ENCODE peak calls at places on chromosomes 6 and 20, in eight cellular contexts. J, X, V, Y, R, S, L and M are unnamed samples.

GRCh38 chr20:58078741-58079522 is 149.5 kb downstream of the ANKRD60 start:
- DNase-seq in Y (no peak), S (no peak), V (peak), X (no peak), J (no peak), R (no peak), L (no peak), M (no peak)

GRCh38 chr6:51260003-51260402 is 441.3 kb downstream of the TFAP2B start:
- DNase-seq in X (no peak), J (no peak), Y (no peak), S (no peak), V (no peak), L (no peak), R (no peak), M (no peak)

GRCh38 chr20:20480689-20481088 is 112.8 kb downstream of the INSM1 start:
- DNase-seq in S (no peak), Y (peak), R (no peak), V (no peak), X (no peak), J (no peak), L (peak), M (no peak)

GRCh38 chr6:4084444-4085328 is 5.7 kb upstream of the FAM217A start:
- DNase-seq in J (no peak), S (no peak), L (no peak), Y (no peak), X (no peak), V (no peak), R (no peak), M (peak)

GRCh38 chr6:27891300-27891913 is 20.8 kb downstream of the OR2B2 start:
- DNase-seq in R (no peak), J (no peak), X (no peak), Y (no peak), S (no peak), V (no peak), L (no peak), M (no peak)

GRCh38 chr6:47714802-47715201 is 16.4 kb downstream of the ADGRF4 start:
- DNase-seq in R (no peak), X (no peak), V (no peak), S (no peak), J (no peak), Y (no peak), L (no peak), M (no peak)

GRCh38 chr20:35661013-35661412 is 3.7 kb downstream of the CPNE1 start:
- DNase-seq in V (no peak), Y (no peak), X (no peak), J (no peak), L (peak), S (no peak), R (no peak), M (no peak)

GRCh38 chr6:118952683-118953082 is 17.7 kb upstream of the MCM9 start:
- DNase-seq in Y (no peak), R (no peak), X (no peak), J (no peak), L (no peak), V (no peak), S (no peak), M (no peak)

GRCh38 chr6:30127238-30128093 is 8.5 kb upstream of the TRIM40 start:
- DNase-seq in Y (no peak), R (no peak), S (peak), J (no peak), L (no peak), X (no peak), V (no peak), M (peak)

GRCh38 chr6:29834564-29835436 is 7.2 kb downstream of the HLA-G start:
- DNase-seq in V (no peak), X (peak), R (no peak), J (peak), Y (no peak), L (no peak), S (peak), M (peak)

GRCh38 chr20:43191946-43192847 is 2.5 kb upstream of the PTPRT start:
- DNase-seq in R (no peak), Y (peak), L (no peak), J (no peak), S (no peak), V (no peak), X (peak), M (peak)

GRCh38 chr6:15945593-15946159 is 183.2 kb upstream of the MYLIP start:
- DNase-seq in J (no peak), S (no peak), X (no peak), L (no peak), R (no peak), V (no peak), Y (peak), M (no peak)

GRCh38 chr6:170031096-170031471 is 259.8 kb downstream of the DLL1 start:
- DNase-seq in J (peak), Y (no peak), S (no peak), X (no peak), L (no peak), R (peak), V (peak), M (peak)

GRCh38 chr6:52749546-52750152 is 13.6 kb downstream of the GSTA2 start:
- DNase-seq in X (no peak), R (no peak), L (no peak), Y (no peak), S (no peak), J (no peak), V (no peak), M (no peak)

GRCh38 chr6:166488081-166488685 is 98.3 kb downstream of the RAMACL start:
- DNase-seq in X (peak), J (peak), R (peak), S (peak), V (peak), L (no peak), Y (no peak), M (no peak)

GRCh38 chr6:10528170-10528981 is 7.2 kb downstream of the GCNT2 start:
- DNase-seq in V (no peak), S (no peak), X (no peak), Y (peak), J (peak), R (no peak), L (no peak), M (peak)

GRCh38 chr6:35086636-35087360 is 54.3 kb downstream of the TCP11 start:
- DNase-seq in V (peak), X (no peak), Y (no peak), L (no peak), R (peak), S (no peak), J (no peak), M (no peak)

GRCh38 chr6:36039113-36039512 is 11.5 kb downstream of the MAPK14 start:
- DNase-seq in S (no peak), R (no peak), Y (peak), X (no peak), J (no peak), L (no peak), V (no peak), M (no peak)

GRCh38 chr6:2669067-2669710 is 81.5 kb downstream of the MYLK4 start:
- DNase-seq in X (no peak), R (no peak), S (no peak), L (no peak), J (no peak), Y (no peak), V (no peak), M (no peak)

GRCh38 chr6:139686308-139686707 is 311.9 kb upstream of the CITED2 start:
- DNase-seq in Y (no peak), J (no peak), L (no peak), V (no peak), R (peak), X (peak), S (no peak), M (no peak)

GRCh38 chr6:39530201-39530759 is 194.9 kb downstream of the KIF6 start:
- DNase-seq in Y (no peak), S (peak), V (no peak), L (no peak), R (no peak), X (peak), J (no peak), M (no peak)

GRCh38 chr6:26022166-26022510 is 59.5 kb downstream of the TRIM38 start:
- DNase-seq in J (no peak), Y (peak), V (peak), S (peak), X (peak), R (peak), L (peak), M (peak)

GRCh38 chr6:170554888-170555137 is 644 bp downstream of the TBP start:
- DNase-seq in S (no peak), V (no peak), Y (no peak), L (no peak), J (no peak), X (no peak), R (no peak), M (no peak)

GRCh38 chr20:18059603-18060002 is 1.9 kb upstream of the OVOL2 start:
- DNase-seq in Y (no peak), S (no peak), V (no peak), L (no peak), J (no peak), R (no peak), X (no peak), M (no peak)

GRCh38 chr6:7052441-7052936 is 55.3 kb upstream of the RREB1 start:
- DNase-seq in L (no peak), V (peak), J (peak), Y (no peak), S (peak), R (peak), X (peak), M (peak)

GRCh38 chr20:10501377-10501776 is 66.3 kb downstream of the SLX4IP start:
- DNase-seq in Y (no peak), R (peak), L (no peak), X (no peak), S (no peak), V (no peak), J (no peak), M (no peak)

GRCh38 chr6:6942826-6943225 is 164.9 kb upstream of the RREB1 start:
- DNase-seq in V (peak), R (peak), L (no peak), Y (no peak), S (peak), X (no peak), J (no peak), M (no peak)

GRCh38 chr20:53524589-53525311 is 68.9 kb downstream of the ZNF217 start:
- DNase-seq in J (no peak), X (no peak), S (no peak), V (no peak), L (no peak), R (no peak), Y (no peak), M (no peak)

GRCh38 chr20:39042279-39043150 is 80.4 kb downstream of the DHX35 start:
- DNase-seq in Y (no peak), J (no peak), S (no peak), V (no peak), R (no peak), L (no peak), X (no peak), M (no peak)

GRCh38 chr20:12698817-12699216 is 310.0 kb upstream of the SPTLC3 start:
- DNase-seq in S (no peak), J (no peak), X (no peak), V (no peak), R (no peak), Y (no peak), L (no peak), M (no peak)

GRCh38 chr20:16125810-16126209 is 447.4 kb downstream of the KIF16B start:
- DNase-seq in V (no peak), Y (no peak), S (peak), R (no peak), L (no peak), J (no peak), X (no peak), M (no peak)

DNA sequence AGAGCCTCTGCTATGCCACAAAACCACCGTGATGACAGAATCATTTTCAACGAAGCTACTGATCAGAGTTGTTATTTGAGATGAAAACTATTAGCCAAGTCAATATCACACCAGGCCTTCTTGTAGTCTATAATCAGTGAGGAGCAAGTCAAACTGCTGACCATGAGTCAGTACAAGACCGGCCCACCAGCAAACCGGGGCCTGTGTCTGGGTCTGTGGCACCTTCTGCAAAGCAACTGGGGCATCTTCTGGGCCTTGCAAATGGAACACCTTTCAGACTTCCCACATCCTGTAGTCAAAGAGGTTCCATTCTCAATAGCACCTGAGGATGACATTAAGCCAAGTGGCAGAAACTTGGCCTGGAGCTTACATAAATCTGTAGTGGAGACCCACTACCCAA is 38.5 kb downstream of the CPXM1 start:
- DNase-seq in X (no peak), L (no peak), J (no peak), R (no peak), S (no peak), V (no peak), Y (no peak), M (no peak)
- H3K27ac ChIP-seq in X (no peak), L (no peak), J (no peak), R (no peak), S (no peak), V (no peak), Y (no peak), M (no peak)

DNA sequence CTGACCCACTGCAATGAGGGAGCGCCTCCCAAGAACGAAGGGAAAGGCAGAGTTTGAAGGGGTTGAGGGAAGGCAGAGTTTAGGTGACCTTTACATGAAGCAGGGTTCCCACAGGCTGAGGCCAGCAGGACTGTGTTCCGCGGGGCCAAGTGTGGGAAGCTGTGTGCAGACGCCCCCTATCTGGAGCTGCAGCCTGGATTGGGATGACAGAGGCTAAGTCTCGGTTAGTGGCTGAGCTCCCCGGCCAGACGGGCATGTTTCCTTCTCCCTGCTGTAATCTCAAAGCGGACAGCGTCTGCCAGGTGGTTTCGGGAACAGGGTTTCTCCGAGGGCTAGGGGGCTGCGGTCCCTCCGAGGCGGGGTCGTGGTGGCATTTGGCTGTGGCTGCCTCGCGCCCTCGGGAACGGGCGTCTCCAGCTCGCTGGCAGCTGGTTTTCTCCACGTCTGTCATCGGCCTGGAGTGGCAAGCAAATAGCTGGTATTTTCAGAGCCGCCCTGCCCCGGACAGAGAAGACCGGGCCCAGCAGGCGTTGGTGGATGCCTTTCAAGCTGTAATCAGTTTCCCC is 702 bp upstream of the PYGB start:
- DNase-seq in X (peak), J (peak), L (peak), Y (peak), V (peak), S (peak), R (peak), M (peak)
- TF ChIP-seq POLR2A in X (no peak), J (no peak), L (no peak), Y (peak), V (no peak), S (no peak), R (no peak), M (peak)

GRCh38 chr20:44204832-44205215 is 5.7 kb downstream of the OSER1 start:
- DNase-seq in R (no peak), Y (no peak), J (no peak), S (no peak), X (no peak), V (no peak), L (no peak), M (no peak)
- H3K27ac ChIP-seq in R (peak), Y (peak), J (peak), S (no peak), X (peak), V (peak), L (peak), M (no peak)

GRCh38 chr6:161214722-161215121 is 59.1 kb downstream of the AGPAT4 start:
- DNase-seq in R (no peak), S (no peak), J (no peak), X (no peak), L (no peak), V (no peak), Y (no peak), M (no peak)

GRCh38 chr6:161216616-161217205 is 57.1 kb downstream of the AGPAT4 start:
- DNase-seq in J (no peak), X (no peak), R (no peak), Y (no peak), S (no peak), V (no peak), L (no peak), M (no peak)

GRCh38 chr6:161215876-161216615 is 57.8 kb downstream of the AGPAT4 start:
- DNase-seq in R (no peak), V (no peak), J (no peak), Y (no peak), S (peak), L (no peak), X (no peak), M (no peak)

GRCh38 chr6:161212902-161213301 is 61.0 kb downstream of the AGPAT4 start:
- DNase-seq in Y (no peak), R (no peak), V (no peak), J (no peak), L (no peak), X (no peak), S (peak), M (no peak)

GRCh38 chr6:161215193-161215592 is 58.7 kb downstream of the AGPAT4 start:
- DNase-seq in V (no peak), L (no peak), Y (no peak), J (no peak), X (no peak), R (no peak), S (no peak), M (no peak)
- TF ChIP-seq POLR2A in V (no peak), L (no peak), Y (no peak), J (no peak), X (no peak), R (no peak), S (no peak), M (no peak)

GRCh38 chr6:138206862-138207261 is 11.4 kb downstream of the PBOV1 start:
- DNase-seq in Y (no peak), S (no peak), J (no peak), X (no peak), V (no peak), R (no peak), L (no peak), M (no peak)

GRCh38 chr6:138215071-138215470 is 3.2 kb downstream of the PBOV1 start:
- DNase-seq in S (no peak), J (no peak), Y (no peak), L (no peak), X (no peak), V (no peak), R (no peak), M (no peak)

GRCh38 chr6:138211048-138211581 is 7.2 kb downstream of the PBOV1 start:
- DNase-seq in Y (peak), S (no peak), L (no peak), J (no peak), V (no peak), X (no peak), R (no peak), M (no peak)

DNA sequence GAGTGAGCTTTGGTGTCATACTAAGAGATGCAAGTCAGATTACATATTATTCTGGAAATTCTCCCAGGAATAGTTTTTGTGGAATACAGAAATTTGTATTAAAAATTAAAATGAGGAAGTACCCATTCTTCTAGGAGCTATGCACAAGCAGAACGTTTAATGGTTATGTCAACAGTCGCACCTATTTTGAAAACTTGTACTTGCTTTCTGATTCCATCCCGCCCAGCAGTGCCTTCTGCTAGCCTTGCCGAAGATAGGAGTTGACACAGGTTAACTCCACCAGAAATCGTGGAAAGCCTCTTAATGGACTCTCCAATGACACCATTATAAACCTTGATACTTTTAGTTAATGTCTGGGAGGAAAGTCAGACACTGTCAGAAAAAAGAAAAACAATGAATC is 6.7 kb downstream of the PBOV1 start:
- DNase-seq in S (no peak), L (no peak), J (no peak), R (no peak), X (no peak), Y (no peak), V (no peak), M (no peak)
- H3K27ac ChIP-seq in S (no peak), L (no peak), J (no peak), R (no peak), X (no peak), Y (no peak), V (no peak), M (no peak)